ENCODE peak calls at places on chromosomes 6 and 20, in seven cellular contexts. F is A549; W is activated naive CD8-positive, alpha-beta T cell treated with anti-CD3 and anti-CD28 coated beads, Interleukin-2, amount 50 U/mL, for 24 hours; I is AG20443; P is SHP77; X is activated CD4-positive, alpha-beta T cell treated with anti-CD3 and anti-CD28 coated beads, Interleukin-2, amount 10 ng/mL, durations not matched to agents 7 days and 5 days; M is HEK293T. D is an unnamed sample.

GRCh38 chr6:72639920-72640621 is 18.2 kb downstream of the KCNQ5 start:
- DNase-seq in F (no peak), W (no peak), I (no peak), P (no peak), X (no peak), M (no peak), D (no peak)

GRCh38 chr20:884983-885952 is 30.9 kb downstream of the ANGPT4 start:
- DNase-seq in F (no peak), W (no peak), I (peak; percentile 81), P (peak; percentile 33), X (no peak), M (no peak), D (no peak)

GRCh38 chr20:36391456-36391855 is 85.3 kb downstream of the DLGAP4 start:
- DNase-seq in F (no peak), W (no peak), I (peak; percentile 40), P (no peak), X (no peak), M (no peak), D (no peak)

GRCh38 chr6:10458287-10458686 is 43.4 kb upstream of the TFAP2A start:
- DNase-seq in F (no peak), W (no peak), I (no peak), P (no peak), X (no peak), M (no peak), D (no peak)

GRCh38 chr20:57480444-57481152 is 44.3 kb downstream of the CTCFL start:
- DNase-seq in F (no peak), W (peak; percentile 41), I (peak; percentile 5), P (no peak), X (no peak), M (no peak), D (no peak)

GRCh38 chr6:112501705-112502104 is 154.6 kb downstream of the RFPL4B start:
- DNase-seq in F (no peak), W (no peak), I (no peak), P (no peak), X (no peak), M (peak; percentile 27), D (no peak)

GRCh38 chr6:156916108-156916801 is 139.1 kb downstream of the ARID1B start:
- DNase-seq in F (no peak), W (no peak), I (no peak), P (no peak), X (no peak), M (no peak), D (no peak)

GRCh38 chr6:35086636-35087360 is 54.3 kb downstream of the TCP11 start:
- DNase-seq in F (no peak), W (no peak), I (peak; percentile 4), P (no peak), X (peak; percentile 2), M (no peak), D (no peak)

GRCh38 chr6:44386929-44387345 is 569 bp upstream of the CDC5L start:
- DNase-seq in F (no peak), W (no peak), I (no peak), P (peak; percentile 34), X (no peak), M (peak; percentile 22), D (no peak)

GRCh38 chr6:21026576-21027273 is 492.5 kb downstream of the CDKAL1 start:
- DNase-seq in F (no peak), W (no peak), I (peak; percentile 29), P (no peak), X (no peak), M (no peak), D (no peak)

GRCh38 chr6:160788806-160789205 is 86.8 kb downstream of the PLG start:
- DNase-seq in F (no peak), W (no peak), I (no peak), P (no peak), X (no peak), M (no peak), D (no peak)

GRCh38 chr6:48541669-48542068 is 430.7 kb upstream of the PTCHD4 start:
- DNase-seq in F (peak; percentile 7), W (no peak), I (no peak), P (no peak), X (no peak), M (no peak), D (peak; percentile 15)

GRCh38 chr6:115972679-115973078 is 88.0 kb downstream of the FRK start:
- DNase-seq in F (peak; percentile 10), W (no peak), I (no peak), P (no peak), X (no peak), M (no peak), D (no peak)

GRCh38 chr6:21780144-21780543 is 186.6 kb downstream of the SOX4 start:
- DNase-seq in F (no peak), W (no peak), I (no peak), P (no peak), X (no peak), M (no peak), D (no peak)

GRCh38 chr6:148239777-148240462 is 102.7 kb upstream of the SASH1 start:
- DNase-seq in F (no peak), W (no peak), I (peak; percentile 37), P (no peak), X (no peak), M (no peak), D (no peak)

GRCh38 chr6:53979468-53980067 is 131.7 kb upstream of the MLIP start:
- DNase-seq in F (peak; percentile 44), W (no peak), I (peak; percentile 48), P (no peak), X (peak; percentile 29), M (peak; percentile 52), D (peak; percentile 39)

GRCh38 chr6:150770631-150771030 is 94.9 kb upstream of the MTHFD1L start:
- DNase-seq in F (no peak), W (no peak), I (no peak), P (no peak), X (no peak), M (no peak), D (no peak)

GRCh38 chr6:88048556-88048955 is 915 bp downstream of the SPACA1 start:
- DNase-seq in F (no peak), W (no peak), I (no peak), P (no peak), X (no peak), M (no peak), D (no peak)

GRCh38 chr6:156507106-156507505 is 270.1 kb upstream of the ARID1B start:
- DNase-seq in F (no peak), W (no peak), I (no peak), P (no peak), X (no peak), M (no peak), D (no peak)

GRCh38 chr6:2986722-2987196 is 12.9 kb upstream of the NQO2 start:
- DNase-seq in F (no peak), W (no peak), I (peak; percentile 57), P (no peak), X (no peak), M (no peak), D (no peak)

GRCh38 chr6:132357120-132357519 is 44.2 kb downstream of the MOXD1 start:
- DNase-seq in F (no peak), W (no peak), I (peak; percentile 13), P (no peak), X (no peak), M (no peak), D (peak; percentile 37)

GRCh38 chr6:123909989-123910388 is 106.3 kb downstream of the NKAIN2 start:
- DNase-seq in F (no peak), W (no peak), I (no peak), P (peak; percentile 85), X (no peak), M (no peak), D (no peak)

GRCh38 chr6:43797919-43798318 is 27.9 kb downstream of the VEGFA start:
- DNase-seq in F (no peak), W (no peak), I (no peak), P (no peak), X (no peak), M (no peak), D (no peak)

D was measured in SW 1271.